ENCODE peak calls at places on chromosomes 2 and 18, in nine cellular contexts. I is gastrocnemius medialis, X is transverse colon, C is HepG2, Y is stomach, O is prostate gland, P is K562, R is A549, W is esophagus squamous epithelium. G is an unnamed sample.

GRCh38 chr2:196798980-196799379 is 503 bp downstream of the GTF3C3 start:
- DNase-seq in I (no peak), X (no peak), C (peak), Y (no peak), O (no peak), P (peak), R (no peak), W (no peak), G (no peak)

GRCh38 chr2:75424936-75425619 is 135.7 kb downstream of the EVA1A start:
- DNase-seq in I (no peak), X (no peak), C (peak), Y (no peak), O (no peak), P (no peak), R (peak), W (no peak), G (no peak)

GRCh38 chr2:163157411-163157810 is 318.8 kb upstream of the KCNH7 start:
- DNase-seq in I (no peak), X (no peak), C (no peak), Y (no peak), O (no peak), P (no peak), R (no peak), W (no peak), G (no peak)

GRCh38 chr18:48543228-48543627 is 4.4 kb downstream of the CTIF start:
- DNase-seq in I (no peak), X (no peak), C (peak), Y (no peak), O (no peak), P (peak), R (no peak), W (no peak), G (no peak)

GRCh38 chr2:240449764-240450531 is 14.5 kb downstream of the GPC1 start:
- DNase-seq in I (no peak), X (no peak), C (no peak), Y (no peak), O (no peak), P (no peak), R (peak), W (no peak), G (no peak)

GRCh38 chr2:8575011-8575750 is 106.7 kb upstream of the ID2 start:
- DNase-seq in I (no peak), X (peak), C (peak), Y (peak), O (no peak), P (no peak), R (no peak), W (no peak), G (peak)

GRCh38 chr2:197219636-197220035 is 90.9 kb downstream of the ANKRD44 start:
- DNase-seq in I (no peak), X (no peak), C (no peak), Y (no peak), O (no peak), P (no peak), R (no peak), W (no peak), G (no peak)

GRCh38 chr2:18432999-18433398 is 127.5 kb downstream of the RDH14 start:
- DNase-seq in I (no peak), X (no peak), C (no peak), Y (no peak), O (no peak), P (no peak), R (no peak), W (no peak), G (no peak)

GRCh38 chr2:239927424-239927981 is 97.6 kb downstream of the NDUFA10 start:
- DNase-seq in I (peak), X (no peak), C (peak), Y (peak), O (no peak), P (peak), R (peak), W (no peak), G (no peak)

GRCh38 chr2:170155723-170156253 is 22.2 kb upstream of the MYO3B start:
- DNase-seq in I (no peak), X (no peak), C (no peak), Y (no peak), O (no peak), P (no peak), R (no peak), W (no peak), G (no peak)

GRCh38 chr2:43057742-43058706 is 168.4 kb downstream of the ZFP36L2 start:
- DNase-seq in I (peak), X (no peak), C (no peak), Y (no peak), O (no peak), P (no peak), R (no peak), W (no peak), G (no peak)

GRCh38 chr2:33526132-33526531 is 49.7 kb downstream of the RASGRP3 start:
- DNase-seq in I (no peak), X (no peak), C (no peak), Y (no peak), O (no peak), P (no peak), R (no peak), W (no peak), G (no peak)

GRCh38 chr2:64568836-64569235 is 44.7 kb downstream of the AFTPH start:
- DNase-seq in I (no peak), X (no peak), C (peak), Y (no peak), O (no peak), P (no peak), R (no peak), W (no peak), G (no peak)

GRCh38 chr18:45654677-45655076 is 39.4 kb downstream of the SLC14A2 start:
- DNase-seq in I (no peak), X (no peak), C (no peak), Y (no peak), O (no peak), P (no peak), R (no peak), W (no peak), G (no peak)
- H3K4me3 ChIP-seq in I (no peak), X (no peak), C (no peak), Y (no peak), O (no peak), P (no peak), R (no peak), W (no peak), G (no peak)

GRCh38 chr2:37663390-37663789 is 8.1 kb downstream of the CDC42EP3 start:
- DNase-seq in I (no peak), X (no peak), C (no peak), Y (no peak), O (no peak), P (no peak), R (no peak), W (no peak), G (no peak)
- TF ChIP-seq POLR2A in I (no peak), X (no peak), C (no peak), Y (no peak), O (no peak), P (no peak), R (no peak), W (no peak), G (no peak)

DNA sequence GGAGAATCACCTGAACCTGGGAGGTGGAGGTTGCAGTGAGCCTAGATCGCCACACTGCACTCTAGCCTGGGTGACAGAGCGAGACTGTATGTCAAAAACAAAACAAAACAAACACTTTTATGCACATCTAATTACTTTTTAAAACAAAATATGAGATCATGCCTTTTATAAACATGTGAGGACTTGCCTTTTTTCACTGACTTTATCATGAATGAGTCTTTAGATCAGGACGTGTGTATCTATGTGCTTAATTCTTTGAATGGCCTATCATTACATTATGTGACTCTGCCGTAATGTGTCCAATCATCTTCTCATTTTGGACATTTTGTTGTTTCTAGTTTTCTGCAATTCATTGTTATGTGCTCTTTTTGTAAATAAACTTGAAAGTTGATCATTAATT is 58.7 kb downstream of the FAM117B start:
- DNase-seq in I (no peak), X (no peak), C (no peak), Y (no peak), O (no peak), P (no peak), R (no peak), W (no peak), G (no peak)
- H3K27ac ChIP-seq in I (no peak), X (no peak), C (no peak), Y (no peak), O (no peak), P (no peak), R (peak), W (peak), G (no peak)

DNA sequence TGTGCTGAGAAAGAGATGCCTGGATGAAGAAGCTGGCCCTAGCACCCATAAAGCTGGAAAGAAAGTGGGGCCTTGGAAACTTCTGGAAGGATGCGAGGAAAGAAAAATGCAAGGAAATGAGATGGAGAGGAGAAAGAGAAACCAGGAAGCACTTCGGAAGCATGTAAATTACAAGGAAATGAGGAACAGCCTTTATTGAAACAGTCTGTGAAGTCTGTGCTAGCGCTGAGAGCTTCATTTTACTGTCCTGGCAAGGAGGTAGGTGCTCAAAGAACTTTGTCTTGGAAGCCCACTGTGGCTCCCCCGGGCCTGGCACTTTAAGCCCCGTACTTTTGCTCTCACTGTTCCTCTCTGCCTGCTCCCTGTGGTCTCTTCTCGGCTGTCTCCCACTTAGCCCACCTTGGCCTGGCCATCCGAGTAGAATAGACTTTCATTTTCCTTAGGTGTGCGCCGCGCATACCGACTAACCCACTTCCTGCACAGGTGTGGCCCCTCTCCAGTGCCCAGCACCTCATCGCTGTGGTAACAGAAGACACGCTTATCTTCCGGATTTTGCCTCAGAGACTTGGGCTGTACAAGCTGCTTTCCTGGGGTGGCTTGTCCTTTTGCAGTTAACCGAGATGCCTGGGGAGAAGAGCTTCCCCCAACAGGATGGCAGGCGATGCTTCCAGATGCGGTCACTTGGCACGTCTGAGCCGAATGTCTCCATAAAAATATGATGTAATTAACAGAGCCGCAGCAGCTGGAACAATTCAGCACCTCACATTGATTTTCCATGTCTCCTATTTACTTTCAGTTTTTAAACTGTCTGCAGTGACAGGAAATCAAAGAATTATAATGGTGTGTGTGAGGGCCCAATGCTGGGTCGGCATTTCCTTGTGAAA is 199.6 kb downstream of the HRH4 start:
- DNase-seq in I (peak), X (peak), C (no peak), Y (no peak), O (no peak), P (no peak), R (no peak), W (no peak), G (peak)
- H3K4me3 ChIP-seq in I (peak), X (no peak), C (no peak), Y (peak), O (no peak), P (no peak), R (no peak), W (peak), G (peak)

DNA sequence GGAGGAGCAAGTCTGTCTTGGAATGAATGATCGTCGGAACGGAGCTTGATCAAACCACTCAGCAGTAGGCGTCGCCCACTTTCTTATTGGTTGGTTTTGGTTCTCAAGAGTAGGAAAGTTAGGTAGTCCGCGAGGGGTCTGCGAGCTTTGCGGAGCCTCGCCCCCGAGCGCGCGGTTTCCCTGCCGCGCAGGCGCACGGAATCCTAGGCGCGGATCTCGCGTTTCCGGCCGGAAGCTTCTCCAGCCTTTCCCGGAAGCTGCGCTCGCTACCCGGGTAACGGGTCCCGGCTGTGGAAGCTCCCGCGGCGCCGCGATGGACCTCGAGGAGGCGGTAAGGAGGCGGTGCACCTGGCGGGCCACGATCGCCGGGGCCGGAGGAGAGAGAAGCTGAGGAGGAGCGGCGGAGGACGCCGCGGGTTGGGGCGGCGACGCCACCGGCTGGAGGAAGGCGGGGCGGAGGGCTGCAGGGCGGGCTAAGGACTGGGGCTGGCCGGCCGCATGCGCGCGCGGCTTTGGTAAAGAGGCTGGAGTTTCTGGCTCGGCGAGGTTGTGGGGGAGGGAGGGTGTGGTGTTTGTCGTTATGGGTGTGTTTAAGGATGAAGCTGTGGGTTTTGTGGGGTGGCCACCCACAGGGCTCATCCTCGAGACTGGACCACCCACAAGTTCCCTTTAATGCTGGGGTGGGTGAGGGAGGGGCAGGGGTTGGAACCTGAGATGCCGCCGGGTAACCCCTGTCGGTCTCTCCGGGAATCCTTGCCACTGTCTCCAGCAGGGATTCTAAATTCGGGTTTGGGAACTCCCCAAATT is at the start of gene TAF1B:
- DNase-seq in I (peak), X (peak), C (peak), Y (peak), O (peak), P (peak), R (peak), W (peak), G (peak)
- TF ChIP-seq POLR2A in I (peak), X (peak), C (peak), Y (no peak), O (peak), P (peak), R (peak), W (peak), G (peak)

DNA sequence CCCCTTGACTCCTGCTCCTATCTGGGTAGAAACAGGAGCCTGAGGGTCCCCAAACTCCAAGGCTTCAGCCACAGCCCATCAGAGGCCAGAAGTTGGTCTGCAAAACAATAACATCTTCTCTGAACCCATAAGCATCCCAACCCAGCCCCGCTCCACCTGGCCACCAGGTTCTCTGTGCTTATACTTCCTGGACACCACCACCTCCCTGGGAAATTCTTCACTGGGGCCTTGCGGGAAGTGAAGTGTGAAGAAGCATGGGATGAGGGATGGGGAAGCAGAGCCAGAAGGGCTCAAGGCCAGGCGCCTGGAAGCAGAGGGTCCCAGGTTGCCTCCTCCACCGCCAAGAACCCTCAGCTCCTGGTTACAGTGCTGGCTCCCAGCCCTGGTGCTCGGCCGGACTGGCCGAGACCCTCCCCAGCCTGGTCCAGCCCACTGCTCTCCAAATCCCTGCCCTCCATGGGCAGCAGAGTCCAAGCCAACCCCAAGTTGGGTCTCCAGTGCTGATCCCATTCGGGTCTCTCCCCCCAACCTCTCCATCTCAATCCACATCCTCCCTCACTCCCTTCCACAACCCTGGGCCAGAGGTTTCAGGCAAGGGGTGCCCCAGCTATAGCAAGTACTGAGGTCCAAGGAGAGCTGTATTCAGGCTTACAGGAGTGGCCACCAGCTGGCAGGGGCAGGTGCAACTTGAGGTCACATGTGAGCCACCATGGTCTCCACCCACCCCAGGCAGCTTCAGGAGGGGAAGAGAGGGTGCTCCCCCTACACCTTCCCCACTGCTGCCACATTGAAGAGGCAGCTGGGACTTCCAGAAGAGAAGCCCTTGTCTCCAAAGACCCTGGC is 60.7 kb downstream of the TNS1 start:
- DNase-seq in I (no peak), X (no peak), C (no peak), Y (no peak), O (no peak), P (no peak), R (no peak), W (no peak), G (peak)
- H3K27ac ChIP-seq in I (peak), X (peak), C (no peak), Y (peak), O (peak), P (no peak), R (peak), W (peak), G (peak)

GRCh38 chr2:215437614-215438013 is 1.7 kb upstream of the FN1 start:
- DNase-seq in I (no peak), X (no peak), C (no peak), Y (no peak), O (no peak), P (no peak), R (no peak), W (no peak), G (no peak)
- H3K4me3 ChIP-seq in I (no peak), X (no peak), C (no peak), Y (no peak), O (no peak), P (no peak), R (no peak), W (no peak), G (no peak)

DNA sequence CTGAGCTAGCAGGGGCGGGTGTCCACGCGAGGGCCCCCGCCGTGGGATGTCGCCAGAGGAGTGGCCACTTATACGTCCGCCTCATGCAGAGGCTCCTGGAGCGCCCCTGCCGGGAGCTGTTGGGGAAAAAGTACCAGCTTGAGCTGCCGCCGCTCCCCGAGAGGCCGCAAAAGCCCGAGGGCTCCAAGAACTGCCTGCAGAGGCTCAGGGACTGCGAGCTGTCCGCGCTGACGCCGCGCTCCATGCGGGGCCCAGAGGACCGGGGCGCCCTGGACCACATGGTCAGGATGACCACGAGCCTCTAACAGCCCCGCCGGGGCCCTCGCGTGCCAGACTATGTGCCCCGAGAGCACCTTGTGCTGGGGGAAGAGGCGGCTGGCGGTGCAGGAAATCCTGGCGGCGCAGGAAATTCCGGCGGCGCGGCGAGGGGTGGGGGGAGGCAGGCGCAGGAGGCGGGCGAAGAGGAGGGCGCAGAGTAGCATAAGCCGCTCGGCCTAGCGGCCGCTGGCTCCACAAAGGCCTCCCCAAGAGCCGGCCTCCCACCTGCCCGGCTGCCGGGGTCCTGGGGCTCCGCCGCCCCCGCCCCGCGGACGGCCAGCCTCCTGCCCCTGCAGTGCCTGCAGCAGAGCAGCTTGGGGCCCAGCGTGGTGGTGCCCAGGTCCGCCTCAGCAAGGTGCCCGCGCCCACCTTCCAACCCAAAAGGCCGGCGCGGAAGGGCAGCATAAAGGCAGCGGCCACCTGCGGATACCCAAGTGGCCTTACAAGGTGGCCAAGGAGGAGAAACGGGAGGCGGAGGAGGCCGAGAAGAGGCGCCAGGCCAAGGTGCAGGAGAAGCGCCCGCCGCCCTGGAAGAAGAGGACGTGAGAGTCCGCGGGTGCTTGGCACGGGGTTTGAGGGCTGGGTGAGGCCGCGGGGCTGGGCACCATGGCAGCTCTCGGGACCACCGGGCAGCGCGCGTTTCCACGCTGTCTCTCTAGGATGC is 42.1 kb upstream of the TRIM43B start:
- DNase-seq in I (no peak), X (peak), C (no peak), Y (peak), O (peak), P (no peak), R (peak), W (no peak), G (peak)
- TF ChIP-seq POLR2A in I (no peak), X (peak), C (no peak), Y (no peak), O (no peak), P (no peak), R (no peak), W (no peak), G (no peak)

GRCh38 chr2:16123881-16124780 is 183.8 kb downstream of the MYCN start:
- DNase-seq in I (no peak), X (no peak), C (no peak), Y (no peak), O (no peak), P (no peak), R (no peak), W (no peak), G (no peak)
- H3K27ac ChIP-seq in I (no peak), X (peak), C (no peak), Y (no peak), O (no peak), P (no peak), R (no peak), W (no peak), G (no peak)

G was measured in heart left ventricle.